ENCODE peak calls at places on chromosomes 12 and 14, in seven cellular contexts. One of them, this sample, is unnamed.

GRCh38 chr14:74510211-74510931 is 16.8 kb downstream of the ISCA2 start:
- DNase-seq in fibroblast of mammary gland: peak; percentile 72
- DNase-seq in fibroblast of pulmonary artery: peak; percentile 27
- DNase-seq in fibroblast of villous mesenchyme: no peak
- DNase-seq in AG09319: no peak
- DNase-seq in foreskin fibroblast: peak; percentile 62
- DNase-seq in uterus: peak; percentile 13
- DNase-seq in this sample: no peak

GRCh38 chr14:81436296-81437138 is 36.4 kb upstream of the STON2 start:
- DNase-seq in fibroblast of mammary gland: peak; percentile 47
- DNase-seq in fibroblast of pulmonary artery: peak; percentile 57
- DNase-seq in fibroblast of villous mesenchyme: peak; percentile 52
- DNase-seq in AG09319: no peak
- DNase-seq in foreskin fibroblast: peak; percentile 85
- DNase-seq in uterus: peak; percentile 72
- DNase-seq in this sample: peak; percentile 81

GRCh38 chr12:27344246-27344645 is 11.6 kb downstream of the BMAL2 start:
- DNase-seq in fibroblast of mammary gland: no peak
- DNase-seq in fibroblast of pulmonary artery: no peak
- DNase-seq in fibroblast of villous mesenchyme: no peak
- DNase-seq in AG09319: no peak
- DNase-seq in foreskin fibroblast: no peak
- DNase-seq in uterus: no peak
- DNase-seq in this sample: peak; percentile 5

GRCh38 chr12:46830731-46831334 is 5.0 kb upstream of the SLC38A4 start:
- DNase-seq in fibroblast of mammary gland: peak; percentile 11
- DNase-seq in fibroblast of pulmonary artery: no peak
- DNase-seq in fibroblast of villous mesenchyme: peak; percentile 34
- DNase-seq in AG09319: no peak
- DNase-seq in foreskin fibroblast: peak; percentile 48
- DNase-seq in uterus: no peak
- DNase-seq in this sample: no peak

GRCh38 chr12:47885566-47885965 is 19.2 kb downstream of the VDR start:
- DNase-seq in fibroblast of mammary gland: no peak
- DNase-seq in fibroblast of pulmonary artery: no peak
- DNase-seq in fibroblast of villous mesenchyme: peak; percentile 34
- DNase-seq in AG09319: no peak
- DNase-seq in foreskin fibroblast: no peak
- DNase-seq in uterus: no peak
- DNase-seq in this sample: no peak

GRCh38 chr12:53338916-53339315 is 2.8 kb upstream of the SP7 start:
- DNase-seq in fibroblast of mammary gland: no peak
- DNase-seq in fibroblast of pulmonary artery: no peak
- DNase-seq in fibroblast of villous mesenchyme: peak; percentile 12
- DNase-seq in AG09319: no peak
- DNase-seq in foreskin fibroblast: no peak
- DNase-seq in uterus: no peak
- DNase-seq in this sample: no peak

GRCh38 chr12:11795910-11796459 is 146.5 kb downstream of the ETV6 start:
- DNase-seq in fibroblast of mammary gland: peak; percentile 53
- DNase-seq in fibroblast of pulmonary artery: peak; percentile 82
- DNase-seq in fibroblast of villous mesenchyme: peak; percentile 45
- DNase-seq in AG09319: no peak
- DNase-seq in foreskin fibroblast: peak; percentile 19
- DNase-seq in uterus: no peak
- DNase-seq in this sample: peak; percentile 88

GRCh38 chr12:59194794-59195193 is 274.5 kb upstream of the LRIG3 start:
- DNase-seq in fibroblast of mammary gland: no peak
- DNase-seq in fibroblast of pulmonary artery: no peak
- DNase-seq in fibroblast of villous mesenchyme: no peak
- DNase-seq in AG09319: no peak
- DNase-seq in foreskin fibroblast: no peak
- DNase-seq in uterus: no peak
- DNase-seq in this sample: no peak

GRCh38 chr14:64812412-64812811 is 67.3 kb downstream of the SPTB start:
- DNase-seq in fibroblast of mammary gland: no peak
- DNase-seq in fibroblast of pulmonary artery: no peak
- DNase-seq in fibroblast of villous mesenchyme: no peak
- DNase-seq in AG09319: no peak
- DNase-seq in foreskin fibroblast: no peak
- DNase-seq in uterus: no peak
- DNase-seq in this sample: peak; percentile 35

GRCh38 chr12:124024790-124025189 is 51.8 kb downstream of the ZNF664 start:
- DNase-seq in fibroblast of mammary gland: no peak
- DNase-seq in fibroblast of pulmonary artery: no peak
- DNase-seq in fibroblast of villous mesenchyme: no peak
- DNase-seq in AG09319: no peak
- DNase-seq in foreskin fibroblast: peak; percentile 29
- DNase-seq in uterus: no peak
- DNase-seq in this sample: no peak

GRCh38 chr12:8145754-8146415 is 10.9 kb upstream of the ZNF705A start:
- DNase-seq in fibroblast of mammary gland: peak; percentile 83
- DNase-seq in fibroblast of pulmonary artery: peak; percentile 92
- DNase-seq in fibroblast of villous mesenchyme: peak; percentile 87
- DNase-seq in AG09319: peak; percentile 56
- DNase-seq in foreskin fibroblast: peak; percentile 77
- DNase-seq in uterus: peak; percentile 50
- DNase-seq in this sample: no peak

GRCh38 chr12:45363903-45364302 is 148.0 kb downstream of the ANO6 start:
- DNase-seq in fibroblast of mammary gland: no peak
- DNase-seq in fibroblast of pulmonary artery: no peak
- DNase-seq in fibroblast of villous mesenchyme: no peak
- DNase-seq in AG09319: no peak
- DNase-seq in foreskin fibroblast: no peak
- DNase-seq in uterus: no peak
- DNase-seq in this sample: no peak

GRCh38 chr12:27814411-27814810 is 34.4 kb upstream of the MANSC4 start:
- DNase-seq in fibroblast of mammary gland: peak; percentile 13
- DNase-seq in fibroblast of pulmonary artery: no peak
- DNase-seq in fibroblast of villous mesenchyme: peak; percentile 14
- DNase-seq in AG09319: no peak
- DNase-seq in foreskin fibroblast: no peak
- DNase-seq in uterus: no peak
- DNase-seq in this sample: no peak

GRCh38 chr14:39446131-39446744 is 14.0 kb upstream of the FBXO33 start:
- DNase-seq in fibroblast of mammary gland: no peak
- DNase-seq in fibroblast of pulmonary artery: no peak
- DNase-seq in fibroblast of villous mesenchyme: no peak
- DNase-seq in AG09319: no peak
- DNase-seq in foreskin fibroblast: no peak
- DNase-seq in uterus: no peak
- DNase-seq in this sample: no peak

GRCh38 chr14:91185721-91186120 is 58.8 kb downstream of the GPR68 start:
- DNase-seq in fibroblast of mammary gland: peak; percentile 77
- DNase-seq in fibroblast of pulmonary artery: no peak
- DNase-seq in fibroblast of villous mesenchyme: peak; percentile 3
- DNase-seq in AG09319: no peak
- DNase-seq in foreskin fibroblast: peak; percentile 69
- DNase-seq in uterus: no peak
- DNase-seq in this sample: no peak

GRCh38 chr14:74941676-74942097 is 13.7 kb downstream of the PGF start:
- DNase-seq in fibroblast of mammary gland: peak; percentile 52
- DNase-seq in fibroblast of pulmonary artery: peak; percentile 33
- DNase-seq in fibroblast of villous mesenchyme: peak; percentile 47
- DNase-seq in AG09319: no peak
- DNase-seq in foreskin fibroblast: peak; percentile 85
- DNase-seq in uterus: peak; percentile 57
- DNase-seq in this sample: peak; percentile 35

GRCh38 chr14:102772781-102773570 is 4.3 kb upstream of the TRAF3 start:
- DNase-seq in fibroblast of mammary gland: no peak
- DNase-seq in fibroblast of pulmonary artery: peak; percentile 30
- DNase-seq in fibroblast of villous mesenchyme: peak; percentile 37
- DNase-seq in AG09319: no peak
- DNase-seq in foreskin fibroblast: peak; percentile 50
- DNase-seq in uterus: no peak
- DNase-seq in this sample: no peak

GRCh38 chr12:116528067-116528466 is 31.1 kb upstream of the MAP1LC3B2 start:
- DNase-seq in fibroblast of mammary gland: peak; percentile 89
- DNase-seq in fibroblast of pulmonary artery: no peak
- DNase-seq in fibroblast of villous mesenchyme: peak; percentile 33
- DNase-seq in AG09319: no peak
- DNase-seq in foreskin fibroblast: peak; percentile 73
- DNase-seq in uterus: no peak
- DNase-seq in this sample: peak; percentile 83

GRCh38 chr14:99740411-99740810 is 52.8 kb upstream of the EML1 start:
- DNase-seq in fibroblast of mammary gland: no peak
- DNase-seq in fibroblast of pulmonary artery: no peak
- DNase-seq in fibroblast of villous mesenchyme: no peak
- DNase-seq in AG09319: no peak
- DNase-seq in foreskin fibroblast: no peak
- DNase-seq in uterus: no peak
- DNase-seq in this sample: no peak

GRCh38 chr12:56878010-56878339 is 56.2 kb downstream of the SDR9C7 start:
- DNase-seq in fibroblast of mammary gland: no peak
- DNase-seq in fibroblast of pulmonary artery: peak; percentile 37
- DNase-seq in fibroblast of villous mesenchyme: peak; percentile 92
- DNase-seq in AG09319: no peak
- DNase-seq in foreskin fibroblast: peak; percentile 22
- DNase-seq in uterus: no peak
- DNase-seq in this sample: peak; percentile 11

GRCh38 chr14:55071870-55072640 is 20.6 kb downstream of the MAPK1IP1L start:
- DNase-seq in fibroblast of mammary gland: peak; percentile 92
- DNase-seq in fibroblast of pulmonary artery: peak; percentile 80
- DNase-seq in fibroblast of villous mesenchyme: peak; percentile 62
- DNase-seq in AG09319: peak; percentile 52
- DNase-seq in foreskin fibroblast: peak; percentile 59
- DNase-seq in uterus: peak; percentile 46
- DNase-seq in this sample: peak; percentile 81

GRCh38 chr12:93573552-93574223 is 1.2 kb downstream of the SOCS2 start:
- DNase-seq in fibroblast of mammary gland: peak; percentile 62
- DNase-seq in fibroblast of pulmonary artery: no peak
- DNase-seq in fibroblast of villous mesenchyme: peak; percentile 59
- DNase-seq in AG09319: no peak
- DNase-seq in foreskin fibroblast: peak; percentile 13
- DNase-seq in uterus: no peak
- DNase-seq in this sample: no peak

GRCh38 chr14:93103392-93104080 is 12.2 kb downstream of the ITPK1 start:
- DNase-seq in fibroblast of mammary gland: no peak
- DNase-seq in fibroblast of pulmonary artery: no peak
- DNase-seq in fibroblast of villous mesenchyme: peak; percentile 60
- DNase-seq in AG09319: no peak
- DNase-seq in foreskin fibroblast: no peak
- DNase-seq in uterus: no peak
- DNase-seq in this sample: peak; percentile 74

GRCh38 chr14:58787601-58788000 is 149.8 kb downstream of the DACT1 start:
- DNase-seq in fibroblast of mammary gland: peak; percentile 33
- DNase-seq in fibroblast of pulmonary artery: no peak
- DNase-seq in fibroblast of villous mesenchyme: no peak
- DNase-seq in AG09319: peak; percentile 4
- DNase-seq in foreskin fibroblast: peak; percentile 51
- DNase-seq in uterus: no peak
- DNase-seq in this sample: no peak

DNA sequence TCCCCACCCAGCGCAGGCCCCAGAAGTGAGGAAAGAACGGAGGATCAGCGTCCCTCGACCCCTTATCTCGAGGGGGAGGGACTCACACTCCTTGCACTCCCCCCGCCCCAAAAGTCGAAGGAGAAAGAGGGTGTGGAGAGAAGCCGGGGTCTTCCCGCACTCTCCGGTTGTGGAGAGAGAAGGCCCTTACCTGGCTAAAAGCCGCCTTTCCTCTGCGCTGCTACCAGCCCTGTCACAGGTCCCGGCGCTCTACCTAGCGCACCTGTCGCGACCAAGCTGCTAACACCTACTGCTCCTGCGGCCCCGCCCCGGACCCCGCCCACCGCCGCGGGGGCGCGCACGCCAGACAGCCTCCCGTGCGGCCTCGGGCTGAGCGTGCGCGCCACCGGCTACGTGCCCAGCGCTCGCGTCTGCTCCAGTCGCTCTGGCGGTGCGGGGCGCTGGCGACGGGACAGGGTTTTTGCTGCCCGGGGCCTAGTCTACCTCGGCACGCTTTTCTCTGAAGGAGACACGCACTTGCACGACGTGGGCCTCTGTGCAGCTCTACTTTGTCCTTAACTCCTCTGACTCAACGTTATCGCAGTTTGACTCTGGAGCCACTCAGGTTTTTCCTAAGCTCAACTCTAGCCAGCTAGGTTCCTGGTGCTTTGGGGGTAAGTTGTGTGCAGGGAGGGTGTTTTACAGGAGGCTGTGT is at the start of gene LIMA1:
- DNase-seq in fibroblast of mammary gland: peak; percentile 73
- DNase-seq in fibroblast of pulmonary artery: peak; percentile 85
- DNase-seq in fibroblast of villous mesenchyme: peak; percentile 84
- DNase-seq in AG09319: peak; percentile 56
- DNase-seq in foreskin fibroblast: peak; percentile 96
- DNase-seq in uterus: peak; percentile 91
- DNase-seq in this sample: peak; percentile 87
- TF ChIP-seq CTCF in fibroblast of mammary gland: no peak
- TF ChIP-seq CTCF in fibroblast of pulmonary artery: peak; percentile 26
- TF ChIP-seq CTCF in fibroblast of villous mesenchyme: peak; percentile 41
- TF ChIP-seq CTCF in AG09319: peak; percentile 36
- TF ChIP-seq CTCF in foreskin fibroblast: peak; percentile 39
- TF ChIP-seq CTCF in uterus: peak; percentile 58
- TF ChIP-seq CTCF in this sample: no peak

GRCh38 chr12:24268663-24269186 is 319.3 kb upstream of the SOX5 start:
- DNase-seq in fibroblast of mammary gland: no peak
- DNase-seq in fibroblast of pulmonary artery: peak; percentile 0
- DNase-seq in fibroblast of villous mesenchyme: peak; percentile 7
- DNase-seq in AG09319: no peak
- DNase-seq in foreskin fibroblast: no peak
- DNase-seq in uterus: no peak
- DNase-seq in this sample: no peak
- TF ChIP-seq CTCF in fibroblast of mammary gland: no peak
- TF ChIP-seq CTCF in fibroblast of pulmonary artery: no peak
- TF ChIP-seq CTCF in fibroblast of villous mesenchyme: peak; percentile 27
- TF ChIP-seq CTCF in AG09319: no peak
- TF ChIP-seq CTCF in foreskin fibroblast: no peak
- TF ChIP-seq CTCF in uterus: no peak
- TF ChIP-seq CTCF in this sample: peak; percentile 14

DNA sequence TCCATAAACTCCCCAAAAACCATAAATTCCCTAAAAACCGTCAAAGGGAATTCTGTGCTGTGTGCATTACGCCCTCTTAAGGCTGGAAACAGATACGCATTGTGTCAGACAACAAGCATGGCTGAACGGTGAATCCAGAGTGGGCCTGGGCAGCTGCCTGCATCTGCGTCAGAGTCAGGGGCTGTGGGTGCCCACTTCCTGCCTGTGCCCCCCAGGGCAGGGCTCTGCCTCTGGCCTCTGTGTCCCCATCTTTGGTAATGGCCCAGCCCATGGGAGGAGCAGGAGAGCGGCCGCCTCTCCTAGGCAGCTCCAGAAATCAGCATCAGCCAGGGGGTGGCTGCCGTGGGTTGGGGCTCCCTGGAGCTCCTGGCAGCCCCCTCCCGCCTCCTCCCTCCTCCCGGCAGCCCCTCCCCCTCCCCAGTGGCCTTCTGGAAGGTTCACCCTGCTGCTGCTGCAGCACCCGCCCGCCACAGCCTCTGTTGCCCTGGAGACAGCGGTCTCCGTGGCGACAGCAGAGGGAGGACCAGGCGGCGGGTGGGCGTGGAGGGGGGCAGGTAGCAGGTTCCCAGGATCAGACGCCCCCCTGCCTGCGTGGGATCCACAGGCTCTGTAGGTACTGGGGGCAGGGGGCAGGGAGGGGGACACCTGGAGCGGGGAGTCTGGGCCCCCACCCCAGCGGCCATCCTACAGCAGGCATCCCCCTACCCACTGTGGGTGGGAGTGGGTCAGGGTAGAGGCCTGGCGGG is 5.9 kb downstream of the MMP17 start:
- DNase-seq in fibroblast of mammary gland: peak; percentile 62
- DNase-seq in fibroblast of pulmonary artery: peak; percentile 39
- DNase-seq in fibroblast of villous mesenchyme: peak; percentile 30
- DNase-seq in AG09319: no peak
- DNase-seq in foreskin fibroblast: peak; percentile 61
- DNase-seq in uterus: no peak
- DNase-seq in this sample: peak; percentile 28
- TF ChIP-seq CTCF in fibroblast of mammary gland: peak; percentile 68
- TF ChIP-seq CTCF in fibroblast of pulmonary artery: peak; percentile 53
- TF ChIP-seq CTCF in fibroblast of villous mesenchyme: peak; percentile 60
- TF ChIP-seq CTCF in AG09319: peak; percentile 40
- TF ChIP-seq CTCF in foreskin fibroblast: peak; percentile 42
- TF ChIP-seq CTCF in uterus: no peak
- TF ChIP-seq CTCF in this sample: peak; percentile 1

GRCh38 chr12:21697829-21698630 is 40.4 kb upstream of the LDHB start:
- DNase-seq in fibroblast of mammary gland: peak; percentile 62
- DNase-seq in fibroblast of pulmonary artery: peak; percentile 69
- DNase-seq in fibroblast of villous mesenchyme: peak; percentile 46
- DNase-seq in AG09319: no peak
- DNase-seq in foreskin fibroblast: peak; percentile 59
- DNase-seq in uterus: no peak
- DNase-seq in this sample: peak; percentile 52
- TF ChIP-seq CTCF in fibroblast of mammary gland: peak; percentile 53
- TF ChIP-seq CTCF in fibroblast of pulmonary artery: peak; percentile 50
- TF ChIP-seq CTCF in fibroblast of villous mesenchyme: peak; percentile 51
- TF ChIP-seq CTCF in AG09319: peak; percentile 50
- TF ChIP-seq CTCF in foreskin fibroblast: peak; percentile 27
- TF ChIP-seq CTCF in uterus: peak; percentile 73
- TF ChIP-seq CTCF in this sample: peak; percentile 41